ENCODE peak calls at places on chromosomes 4 and X, in nine cellular contexts. F is mesendoderm, Z is right atrium auricular region, N is left lung, T is IMR-90, H is ovary, L is heart right ventricle, M is right cardiac atrium, A is Karpas-422. C is an unnamed sample.

GRCh38 chr4:52051615-52052474 is 741 bp downstream of the SPATA18 start:
- DNase-seq in F (peak; percentile 97), Z (peak; percentile 74), N (peak; percentile 84), T (peak; percentile 89), H (peak; percentile 40), L (peak; percentile 69), M (peak; percentile 87), A (no peak), C (no peak)

GRCh38 chr4:26441110-26441509 is 49.2 kb downstream of the CCKAR start:
- DNase-seq in F (no peak), Z (no peak), N (no peak), T (peak; percentile 73), H (no peak), L (no peak), M (no peak), A (no peak), C (no peak)

GRCh38 chr4:10983885-10984284 is 299.3 kb upstream of the CLNK start:
- DNase-seq in F (peak; percentile 19), Z (no peak), N (no peak), T (no peak), H (no peak), L (no peak), M (no peak), A (no peak), C (no peak)

GRCh38 chr4:7238300-7238960 is 46.1 kb downstream of the SORCS2 start:
- DNase-seq in F (peak; percentile 48), Z (no peak), N (no peak), T (no peak), H (no peak), L (no peak), M (no peak), A (peak; percentile 82), C (no peak)

GRCh38 chr4:75672461-75673026 is 667 bp downstream of the G3BP2 start:
- DNase-seq in F (peak; percentile 78), Z (peak; percentile 72), N (peak; percentile 80), T (peak; percentile 41), H (peak; percentile 76), L (peak; percentile 68), M (peak; percentile 87), A (peak; percentile 92), C (peak; percentile 77)

GRCh38 chr4:172393220-172393619 is 580.0 kb downstream of the GALNTL6 start:
- DNase-seq in F (no peak), Z (no peak), N (no peak), T (no peak), H (no peak), L (no peak), M (no peak), A (no peak), C (no peak)

GRCh38 chrX:23952984-23953907 is 45.4 kb downstream of the CXorf58 start:
- DNase-seq in F (peak; percentile 76), Z (no peak), N (no peak), T (no peak), H (no peak), L (no peak), M (no peak), A (peak; percentile 66), C (peak; percentile 11)

GRCh38 chr4:19130836-19131235 is 1109.3 kb upstream of the LCORL start:
- DNase-seq in F (peak; percentile 29), Z (no peak), N (no peak), T (peak; percentile 80), H (no peak), L (no peak), M (no peak), A (no peak), C (no peak)

GRCh38 chrX:111133389-111133788 is 37.4 kb downstream of the PAK3 start:
- DNase-seq in F (no peak), Z (no peak), N (no peak), T (peak; percentile 16), H (no peak), L (no peak), M (no peak), A (no peak), C (no peak)

GRCh38 chrX:114465689-114466088 is 118.2 kb upstream of the HTR2C start:
- DNase-seq in F (peak; percentile 26), Z (no peak), N (no peak), T (no peak), H (no peak), L (no peak), M (no peak), A (peak; percentile 62), C (no peak)

GRCh38 chrX:13581554-13581953 is 12.2 kb downstream of the EGFL6 start:
- DNase-seq in F (no peak), Z (no peak), N (no peak), T (no peak), H (no peak), L (no peak), M (no peak), A (no peak), C (no peak)

GRCh38 chr4:10492486-10492885 is 35.3 kb upstream of the ZNF518B start:
- DNase-seq in F (no peak), Z (no peak), N (no peak), T (no peak), H (no peak), L (no peak), M (no peak), A (no peak), C (no peak)

GRCh38 chr4:120765271-120765985 is 157.1 kb downstream of the PRDM5 start:
- DNase-seq in F (no peak), Z (no peak), N (no peak), T (no peak), H (no peak), L (no peak), M (no peak), A (no peak), C (no peak)

GRCh38 chr4:84965558-84966381 is 720 bp downstream of the WDFY3 start:
- DNase-seq in F (peak; percentile 76), Z (no peak), N (peak; percentile 40), T (peak; percentile 17), H (peak; percentile 74), L (peak; percentile 55), M (peak; percentile 80), A (no peak), C (peak; percentile 46)

GRCh38 chrX:10198254-10198653 is 41.5 kb downstream of the CLCN4 start:
- DNase-seq in F (no peak), Z (no peak), N (no peak), T (peak; percentile 79), H (no peak), L (no peak), M (no peak), A (no peak), C (no peak)

GRCh38 chrX:103253608-103254007 is 1.3 kb downstream of the TCEAL8 start:
- DNase-seq in F (peak; percentile 70), Z (no peak), N (no peak), T (no peak), H (no peak), L (peak; percentile 9), M (no peak), A (no peak), C (no peak)

GRCh38 chr4:152524429-152524828 is 11.5 kb downstream of the FBXW7 start:
- DNase-seq in F (peak; percentile 50), Z (no peak), N (no peak), T (no peak), H (no peak), L (no peak), M (no peak), A (no peak), C (no peak)

GRCh38 chrX:73270753-73271152 is 56.1 kb upstream of the NAP1L2 start:
- DNase-seq in F (no peak), Z (no peak), N (no peak), T (no peak), H (no peak), L (no peak), M (no peak), A (no peak), C (no peak)

GRCh38 chr4:185128272-185129119 is 14.6 kb upstream of the SLC25A4 start:
- DNase-seq in F (peak; percentile 82), Z (no peak), N (no peak), T (no peak), H (peak; percentile 70), L (peak; percentile 43), M (peak; percentile 69), A (no peak), C (peak; percentile 6)

GRCh38 chr4:181971411-181971810 is 271.8 kb upstream of the TENM3 start:
- DNase-seq in F (no peak), Z (no peak), N (no peak), T (no peak), H (no peak), L (no peak), M (no peak), A (no peak), C (no peak)

GRCh38 chr4:5960197-5960880 is 57.9 kb downstream of the C4orf50 start:
- DNase-seq in F (no peak), Z (no peak), N (no peak), T (no peak), H (no peak), L (no peak), M (no peak), A (no peak), C (no peak)

GRCh38 chr4:156970501-156971167 is 965 bp downstream of the PDGFC start:
- DNase-seq in F (peak; percentile 85), Z (peak; percentile 81), N (peak; percentile 68), T (peak; percentile 62), H (peak; percentile 70), L (peak; percentile 64), M (peak; percentile 86), A (no peak), C (no peak)

GRCh38 chr4:3479358-3480101 is 16.4 kb downstream of the DOK7 start:
- DNase-seq in F (no peak), Z (no peak), N (no peak), T (no peak), H (no peak), L (peak; percentile 59), M (peak; percentile 81), A (no peak), C (no peak)
- H3K4me3 ChIP-seq in F (no peak overlapping the region), Z (no peak overlapping the region), N (no peak overlapping the region), T (no peak overlapping the region), H (no peak overlapping the region), L (no peak overlapping the region), M (no peak overlapping the region), A (no peak overlapping the region), C (no peak overlapping the region)

DNA sequence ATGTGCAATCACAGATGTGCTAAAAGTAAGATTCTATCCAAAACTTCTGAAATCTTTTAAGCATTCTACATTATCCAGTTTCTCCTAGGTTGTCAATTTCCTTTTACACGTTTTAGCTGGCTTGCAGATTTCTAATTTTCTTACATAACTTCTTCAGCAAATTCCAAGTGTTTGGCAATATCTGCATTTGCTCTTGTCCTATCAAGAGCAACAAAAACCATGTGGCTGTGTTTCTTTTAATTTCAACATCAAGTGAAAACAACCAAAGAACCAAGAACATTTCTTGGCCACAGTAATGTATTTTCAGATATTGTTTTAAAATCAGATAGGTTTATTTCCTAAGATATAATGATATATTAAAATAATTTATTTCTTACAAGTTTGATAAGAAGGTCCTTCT is 131.2 kb upstream of the NAP1L5 start:
- DNase-seq in F (no peak), Z (no peak), N (no peak), T (peak; percentile 7), H (no peak), L (no peak), M (no peak), A (no peak), C (no peak)
- H3K4me1 ChIP-seq in F (no peaks in the 10 kb centered on the region), Z (no peaks in the 10 kb centered on the region), N (no peaks in the 10 kb centered on the region), T (no peaks in the 10 kb centered on the region), H (peaks cover 2% of the 10 kb centered on the region), L (no peaks in the 10 kb centered on the region), M (peaks cover 1% of the 10 kb centered on the region), A (no peaks in the 10 kb centered on the region), C (no peaks in the 10 kb centered on the region)

GRCh38 chr4:1727117-1728031 is 6.1 kb downstream of the TACC3 start:
- DNase-seq in F (no peak), Z (peak; percentile 82), N (peak; percentile 87), T (peak; percentile 75), H (no peak), L (peak; percentile 77), M (peak; percentile 89), A (no peak), C (peak; percentile 41)
- H3K4me3 ChIP-seq in F (no peak overlapping the region), Z (peak overlapping the region; percentile 27), N (peak overlapping the region; percentile 31), T (no peak overlapping the region), H (no peak overlapping the region), L (peak overlapping the region; percentile 45), M (no peak overlapping the region), A (no peak overlapping the region), C (no peak overlapping the region)

GRCh38 chrX:154738013-154738738 is 12.7 kb downstream of the GAB3 start:
- DNase-seq in F (no peak), Z (no peak), N (no peak), T (peak; percentile 92), H (peak; percentile 47), L (peak; percentile 43), M (peak; percentile 76), A (no peak), C (peak; percentile 13)
- H3K4me1 ChIP-seq in F (no peaks in the 10 kb centered on the region), Z (no peaks in the 10 kb centered on the region), N (peaks cover 21% of the 10 kb centered on the region), T (peaks cover 7% of the 10 kb centered on the region), H (no peaks in the 10 kb centered on the region), L (peaks cover 46% of the 10 kb centered on the region), M (peaks cover 14% of the 10 kb centered on the region), A (peaks cover 7% of the 10 kb centered on the region), C (peaks cover 62% of the 10 kb centered on the region)

C was measured in CD8-positive, alpha-beta memory T cell.